ENCODE peak calls at places on chromosomes 16 and 17, in five cellular contexts. G is uterus, X is GM12892, N is ovary, S is erythroblast. E is an unnamed sample.

GRCh38 chr17:78919816-78920516 is 5.2 kb downstream of the TIMP2 start:
- DNase-seq in G (no peak), S (no peak), X (no peak), N (no peak), E (no peak)

GRCh38 chr17:62892870-62893338 is 73.1 kb upstream of the TANC2 start:
- DNase-seq in S (no peak), X (no peak), N (no peak), G (no peak), E (no peak)

GRCh38 chr16:84739349-84740124 is 39.7 kb downstream of the USP10 start:
- DNase-seq in G (no peak), N (no peak), S (no peak), X (no peak), E (no peak)

GRCh38 chr17:49823614-49824013 is 24.3 kb downstream of the TAC4 start:
- DNase-seq in G (no peak), S (no peak), X (no peak), N (no peak), E (no peak)

GRCh38 chr16:2208772-2209171 is 1.9 kb downstream of the BRICD5 start:
- DNase-seq in S (no peak), G (no peak), X (no peak), N (no peak), E (no peak)

GRCh38 chr17:69733171-69734014 is 318.9 kb downstream of the MAP2K6 start:
- DNase-seq in X (no peak), S (no peak), N (no peak), G (no peak), E (peak)

GRCh38 chr17:80847506-80848230 is 144.0 kb upstream of the CHMP6 start:
- DNase-seq in S (peak), X (no peak), N (no peak), G (no peak), E (no peak)

GRCh38 chr16:67470314-67470713 is 10.6 kb downstream of the ATP6V0D1 start:
- DNase-seq in G (no peak), X (no peak), N (no peak), S (peak), E (peak)

GRCh38 chr17:40560592-40561293 is 4.5 kb downstream of the CCR7 start:
- DNase-seq in S (peak), X (peak), G (no peak), N (no peak), E (peak)

GRCh38 chr16:50002190-50002589 is 22.8 kb upstream of the CNEP1R1 start:
- DNase-seq in S (no peak), X (no peak), N (no peak), G (no peak), E (no peak)

GRCh38 chr17:7719661-7720060 is 2.1 kb downstream of the DNAH2 start:
- DNase-seq in S (no peak), X (no peak), N (no peak), G (no peak), E (no peak)

GRCh38 chr17:61117983-61118382 is 281.7 kb upstream of the TBX2 start:
- DNase-seq in N (no peak), S (no peak), G (no peak), X (no peak), E (no peak)

GRCh38 chr16:67269766-67270165 is 9.6 kb upstream of the PLEKHG4 start:
- DNase-seq in S (no peak), X (no peak), N (no peak), G (no peak), E (no peak)

GRCh38 chr17:39057807-39058206 is 90.6 kb upstream of the FBXO47 start:
- DNase-seq in S (no peak), X (no peak), N (no peak), G (no peak), E (peak)

GRCh38 chr17:74972973-74973328 is 392 bp upstream of the HID1 start:
- DNase-seq in X (no peak), S (no peak), N (no peak), G (no peak), E (no peak)

GRCh38 chr17:2635675-2636074 is 42.2 kb downstream of the PAFAH1B1 start:
- DNase-seq in N (no peak), X (no peak), S (no peak), G (no peak), E (no peak)

GRCh38 chr17:14372905-14373559 is 72.2 kb downstream of the HS3ST3B1 start:
- DNase-seq in N (no peak), X (no peak), G (no peak), S (no peak), E (no peak)

GRCh38 chr17:19306160-19307111 is 56.1 kb downstream of the B9D1 start:
- DNase-seq in X (no peak), S (no peak), G (no peak), N (no peak), E (no peak)

GRCh38 chr16:60151987-60152386 is 1417.9 kb upstream of the GOT2 start:
- DNase-seq in G (no peak), S (no peak), X (no peak), N (no peak), E (no peak)

GRCh38 chr17:45238155-45238774 is 16.6 kb downstream of the FMNL1 start:
- DNase-seq in G (no peak), S (no peak), N (no peak), X (no peak), E (no peak)

GRCh38 chr17:17844079-17844478 is 7.3 kb upstream of the SREBF1 start:
- DNase-seq in X (no peak), N (no peak), S (no peak), G (no peak), E (no peak)

GRCh38 chr17:59846391-59847165 is 46.2 kb downstream of the TUBD1 start:
- DNase-seq in X (no peak), N (peak), G (peak), S (no peak), E (peak)

GRCh38 chr16:86068722-86069121 is 169.8 kb downstream of the IRF8 start:
- DNase-seq in G (no peak), S (no peak), X (no peak), N (no peak), E (no peak)
- TF ChIP-seq POLR2A in G (no peak), S (no peak), X (no peak), N (no peak), E (no peak)

DNA sequence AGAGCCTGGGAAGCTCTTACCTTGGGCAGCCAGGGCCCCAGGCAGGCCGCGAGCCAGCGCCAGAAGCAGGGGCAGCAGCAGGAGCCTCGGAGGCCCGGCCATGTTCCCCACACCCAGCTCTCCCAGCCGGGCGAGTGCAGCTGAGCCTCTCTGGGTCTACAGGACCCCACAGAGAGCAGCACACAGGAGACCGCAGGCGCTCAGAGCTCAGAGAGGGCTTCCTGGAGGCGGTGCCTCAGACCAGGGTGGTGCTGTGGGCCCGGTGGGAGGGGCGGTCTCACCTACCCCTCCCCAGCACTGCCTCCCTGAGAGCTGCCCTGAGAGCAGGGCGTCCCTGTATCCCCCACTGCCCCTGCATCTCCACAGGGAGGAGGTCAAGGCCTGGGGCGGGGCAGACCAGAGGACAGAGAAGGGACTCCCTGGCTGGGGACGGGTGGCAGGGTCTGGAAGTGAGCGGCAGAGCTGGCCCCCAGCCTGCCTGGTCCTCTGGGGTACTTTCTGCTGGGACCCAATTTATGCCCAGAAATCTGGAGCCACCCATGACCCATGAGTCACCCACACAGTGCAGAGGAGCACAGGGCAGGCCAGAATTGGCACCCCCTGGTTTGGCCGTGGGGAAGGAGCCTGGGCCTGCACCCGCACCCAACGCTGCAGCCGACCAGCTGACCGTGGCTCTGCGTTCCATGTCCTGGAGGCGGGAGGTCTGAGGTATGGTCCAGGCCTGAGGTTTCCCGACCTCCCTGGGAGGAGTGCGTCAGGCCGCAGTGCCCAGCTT is at the start of gene CD7:
- DNase-seq in S (no peak), N (no peak), G (no peak), X (no peak), E (no peak)
- TF ChIP-seq POLR2A in S (no peak), N (no peak), G (no peak), X (no peak), E (no peak)

GRCh38 chr17:57623620-57624019 is 121.5 kb downstream of the CCDC182 start:
- DNase-seq in G (no peak), N (no peak), X (no peak), S (no peak), E (no peak)

GRCh38 chr17:57624390-57624789 is 120.7 kb downstream of the CCDC182 start:
- DNase-seq in S (no peak), N (no peak), X (no peak), G (no peak), E (no peak)

GRCh38 chr17:57622327-57622885 is 122.7 kb downstream of the CCDC182 start:
- DNase-seq in S (no peak), N (no peak), G (no peak), X (no peak), E (peak)

GRCh38 chr17:57620576-57620975 is 124.5 kb downstream of the CCDC182 start:
- DNase-seq in X (no peak), G (no peak), N (no peak), S (no peak), E (no peak)

GRCh38 chr17:57622886-57623433 is 122.1 kb downstream of the CCDC182 start:
- DNase-seq in S (no peak), N (no peak), X (peak), G (no peak), E (no peak)
- TF ChIP-seq POLR2A in S (no peak), N (no peak), X (no peak), G (no peak), E (no peak)

GRCh38 chr17:42399948-42400843 is 12.0 kb upstream of the STAT3 start:
- DNase-seq in G (no peak), S (no peak), X (no peak), N (no peak), E (no peak)
- TF ChIP-seq POLR2A in G (no peak), S (no peak), X (no peak), N (no peak), E (no peak)

GRCh38 chr16:626787-627457 is 3.9 kb upstream of the WFIKKN1 start:
- DNase-seq in S (no peak), G (peak), N (peak), X (no peak), E (peak)
- TF ChIP-seq POLR2A in S (no peak), G (no peak), N (no peak), X (no peak), E (no peak)

DNA sequence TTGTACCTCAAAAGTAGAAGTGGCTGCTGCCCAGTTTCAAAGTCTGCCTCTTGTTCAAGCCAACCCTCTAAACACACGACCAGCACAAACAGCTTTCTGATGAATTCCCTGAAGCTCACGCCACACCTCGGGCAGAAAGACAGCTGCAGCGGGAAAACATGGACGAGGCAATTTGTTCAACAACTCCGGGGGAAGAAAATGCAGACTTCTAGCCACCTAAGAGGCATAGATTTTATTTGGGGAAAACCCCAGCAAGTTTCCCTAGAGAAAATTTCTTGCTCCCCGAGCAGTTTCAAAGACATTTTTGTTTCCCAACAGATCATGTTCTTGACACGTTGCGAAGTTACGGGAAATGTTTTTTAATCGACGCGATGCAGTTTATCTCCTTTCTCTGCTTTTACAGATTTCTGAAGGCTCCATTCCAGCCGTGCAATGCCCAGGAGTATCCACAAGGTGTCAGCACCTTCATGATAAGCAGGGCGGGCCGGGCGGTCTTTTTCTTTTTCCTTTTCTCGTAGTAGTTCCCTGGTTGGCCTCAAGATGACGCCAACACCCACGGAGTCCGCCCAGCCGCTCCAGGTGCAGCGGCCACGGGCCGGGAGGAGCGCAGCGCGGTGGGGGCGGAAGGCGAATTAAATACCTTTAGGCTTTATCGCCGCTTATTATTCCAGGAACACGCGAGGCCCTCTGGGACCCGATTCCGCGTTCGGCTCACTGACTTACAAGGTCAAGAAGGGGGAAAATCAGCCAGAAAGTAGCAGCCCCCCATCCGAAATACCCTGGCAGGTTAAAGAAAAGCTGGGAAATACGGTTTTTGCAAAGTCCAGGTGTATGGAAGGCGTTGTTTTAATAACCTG is 2.9 kb upstream of the FOXC2 start:
- DNase-seq in N (peak), S (peak), G (peak), X (peak), E (peak)
- TF ChIP-seq POLR2A in N (no peak), S (no peak), G (no peak), X (no peak), E (no peak)